ENCODE peak calls at places on chromosomes 12 and 14, in eight cellular contexts. L is AG04449; V is stimulated activated CD8-positive, alpha-beta memory T cell treated with anti-CD3 and anti-CD28 coated beads, Interleukin-2, amount 100 ng/mL, for 1 hour; Z is stimulated activated effector memory CD8-positive, alpha-beta T cell treated with anti-CD3 and anti-CD28 coated beads, Interleukin-12 subunit alpha, Interleukin-12 subunit beta, amount 100 ng/mL, for 72 hours; B is NCI-H748 treated with DMSO at 0.1 percent for 48 hours; J is NCI-H187; A is head of caudate nucleus; D is HTR-8/SVneo. P is an unnamed sample.

GRCh38 chr12:10673660-10674384 is at the start of gene STYK1:
- DNase-seq in Z (peak; percentile 70), A (peak; percentile 68), D (peak; percentile 72), B (peak; percentile 76), L (no peak), V (peak; percentile 52), J (peak; percentile 59), P (peak; percentile 95)

GRCh38 chr12:31272607-31273225 is 53.2 kb downstream of the SINHCAF start:
- DNase-seq in V (no peak), L (no peak), D (no peak), Z (no peak), J (no peak), B (no peak), A (no peak), P (no peak)

GRCh38 chr14:38950676-38951075 is 152.4 kb downstream of the SEC23A start:
- DNase-seq in V (no peak), J (no peak), L (no peak), D (no peak), Z (no peak), A (no peak), B (no peak), P (no peak)

GRCh38 chr12:65728913-65729793 is 95.1 kb upstream of the HMGA2 start:
- DNase-seq in A (no peak), V (no peak), B (no peak), Z (no peak), L (no peak), D (no peak), J (no peak), P (no peak)

GRCh38 chr14:105409379-105409778 is 10.2 kb upstream of the MTA1 start:
- DNase-seq in B (no peak), L (no peak), J (no peak), D (no peak), A (no peak), Z (no peak), V (no peak), P (no peak)

GRCh38 chr12:50088577-50089335 is 3.6 kb downstream of the SMARCD1 start:
- DNase-seq in B (peak; percentile 66), V (peak; percentile 8), Z (peak; percentile 45), A (peak; percentile 75), L (no peak), J (peak; percentile 60), D (peak; percentile 63), P (peak; percentile 50)

GRCh38 chr12:53424626-53425514 is 1.2 kb downstream of the AMHR2 start:
- DNase-seq in A (no peak), B (no peak), J (no peak), L (no peak), Z (no peak), D (no peak), V (no peak), P (no peak)

GRCh38 chr12:113416091-113416754 is 6.0 kb upstream of the SDSL start:
- DNase-seq in D (no peak), J (no peak), B (no peak), V (no peak), L (no peak), A (no peak), Z (no peak), P (peak; percentile 37)

GRCh38 chr12:120263725-120264040 is 1.8 kb downstream of the PXN start:
- DNase-seq in A (no peak), B (no peak), V (no peak), Z (no peak), D (no peak), J (no peak), L (no peak), P (no peak)

GRCh38 chr12:14975451-14975850 is 2.6 kb downstream of the PDE6H start:
- DNase-seq in A (no peak), L (no peak), D (no peak), B (no peak), V (no peak), J (no peak), Z (no peak), P (no peak)

P was measured in PC-9.